ENCODE peak calls at places on chromosomes 16 and 17, in seven cellular contexts. I, R, W, Q, C, S and Y are unnamed samples.

GRCh38 chr16:4935231-4935855 is 1.6 kb downstream of the PPL start:
- DNase-seq in I (no peak), R (no peak), W (peak; percentile 55), Q (peak; percentile 46), C (no peak), S (no peak), Y (no peak)

GRCh38 chr16:82337355-82337754 is 167.3 kb upstream of the MPHOSPH6 start:
- DNase-seq in I (no peak), R (no peak), W (no peak), Q (no peak), C (no peak), S (no peak), Y (no peak)

GRCh38 chr17:58398574-58399266 is 18.6 kb downstream of the RNF43 start:
- DNase-seq in I (no peak), R (no peak), W (no peak), Q (no peak), C (no peak), S (no peak), Y (no peak)

GRCh38 chr17:12519956-12520594 is 145.6 kb upstream of the MYOCD start:
- DNase-seq in I (no peak), R (no peak), W (no peak), Q (no peak), C (no peak), S (no peak), Y (no peak)

GRCh38 chr16:89922477-89922883 is 662 bp upstream of the TUBB3 start:
- DNase-seq in I (peak; percentile 44), R (peak; percentile 84), W (peak; percentile 61), Q (peak; percentile 75), C (peak; percentile 4), S (no peak), Y (no peak)

GRCh38 chr17:42774066-42774750 is 959 bp downstream of the VPS25 start:
- DNase-seq in I (no peak), R (no peak), W (no peak), Q (peak; percentile 56), C (no peak), S (no peak), Y (no peak)

GRCh38 chr17:27396941-27397340 is 59.3 kb upstream of the KSR1 start:
- DNase-seq in I (no peak), R (no peak), W (no peak), Q (no peak), C (no peak), S (no peak), Y (no peak)

GRCh38 chr16:869823-870641 is 69.5 kb upstream of the GNG13 start:
- DNase-seq in I (no peak), R (no peak), W (peak; percentile 13), Q (no peak), C (no peak), S (peak; percentile 15), Y (no peak)

GRCh38 chr17:34110315-34110714 is 144.8 kb upstream of the CCL2 start:
- DNase-seq in I (no peak), R (peak; percentile 21), W (no peak), Q (no peak), C (no peak), S (no peak), Y (no peak)

GRCh38 chr17:45320931-45321461 is 4.2 kb upstream of the MAP3K14 start:
- DNase-seq in I (no peak), R (no peak), W (no peak), Q (peak; percentile 86), C (no peak), S (no peak), Y (no peak)

GRCh38 chr17:27733771-27734170 is 66.6 kb downstream of the NOS2 start:
- DNase-seq in I (no peak), R (no peak), W (no peak), Q (no peak), C (no peak), S (no peak), Y (no peak)

GRCh38 chr16:66581246-66581952 is 2.1 kb downstream of the CMTM2 start:
- DNase-seq in I (no peak), R (no peak), W (no peak), Q (no peak), C (no peak), S (no peak), Y (no peak)

GRCh38 chr17:1644493-1645206 is 882 bp downstream of the SCARF1 start:
- DNase-seq in I (no peak), R (peak; percentile 57), W (no peak), Q (peak; percentile 55), C (no peak), S (no peak), Y (no peak)